ENCODE peak calls at places on chromosome 7, in five cellular contexts. J is upper lobe of left lung, W is HepG2, M is GM12878, U is K562. Q is an unnamed sample.

GRCh38 chr7:148940702-148941597 is 56.9 kb upstream of the EZH2 start:
- ATAC-seq in J (peak; percentile 95), W (peak; percentile 87), M (peak; percentile 90), U (peak; percentile 82), Q (peak; percentile 94)

GRCh38 chr7:125924037-125924436 is 994.4 kb upstream of the POT1 start:
- ATAC-seq in J (no peak), W (no peak), M (no peak), U (no peak), Q (no peak)

GRCh38 chr7:111499027-111499426 is 63.3 kb downstream of the IMMP2L start:
- ATAC-seq in J (no peak), W (no peak), M (no peak), U (peak; percentile 79), Q (no peak)

GRCh38 chr7:29442146-29442545 is 121.5 kb upstream of the PRR15 start:
- ATAC-seq in J (no peak), W (no peak), M (no peak), U (peak; percentile 46), Q (no peak)

GRCh38 chr7:101164071-101164840 is 1.1 kb downstream of the VGF start:
- ATAC-seq in J (no peak), W (peak; percentile 65), M (no peak), U (peak; percentile 46), Q (no peak)

GRCh38 chr7:102253076-102253972 is 33.3 kb upstream of the SH2B2 start:
- ATAC-seq in J (no peak), W (peak; percentile 40), M (no peak), U (no peak), Q (no peak)

GRCh38 chr7:124162667-124163066 is 129.8 kb upstream of the TMEM229A start:
- ATAC-seq in J (no peak), W (no peak), M (no peak), U (no peak), Q (no peak)

GRCh38 chr7:108659867-108660266 is 90.2 kb downstream of the DNAJB9 start:
- ATAC-seq in J (no peak), W (no peak), M (no peak), U (no peak), Q (no peak)

GRCh38 chr7:100396421-100396982 is 23.2 kb downstream of the PILRA start:
- ATAC-seq in J (peak; percentile 52), W (no peak), M (peak; percentile 92), U (no peak), Q (no peak)

GRCh38 chr7:142401951-142402350 is 144.1 kb upstream of the PRSS58 start:
- ATAC-seq in J (no peak), W (no peak), M (no peak), U (no peak), Q (no peak)

GRCh38 chr7:89988070-89988469 is 166.2 kb upstream of the STEAP1 start:
- ATAC-seq in J (no peak), W (no peak), M (no peak), U (no peak), Q (no peak)

GRCh38 chr7:105621617-105622016 is 40.3 kb upstream of the EFCAB10 start:
- ATAC-seq in J (no peak), W (no peak), M (no peak), U (no peak), Q (peak; percentile 71)

GRCh38 chr7:69825031-69825681 is 226.9 kb downstream of the AUTS2 start:
- ATAC-seq in J (no peak), W (no peak), M (peak; percentile 56), U (no peak), Q (no peak)

GRCh38 chr7:22867589-22867988 is 44.9 kb upstream of the TOMM7 start:
- ATAC-seq in J (no peak), W (no peak), M (no peak), U (no peak), Q (no peak)

GRCh38 chr7:135789431-135789830 is 40.8 kb upstream of the FAM180A start:
- ATAC-seq in J (no peak), W (no peak), M (no peak), U (no peak), Q (no peak)
- TF ChIP-seq EP300 in J (no peak), W (no peak), M (no peak), U (no peak), Q (no peak)

GRCh38 chr7:74026406-74027123 is 1.4 kb upstream of the ELN start:
- ATAC-seq in J (peak; percentile 85), W (peak; percentile 84), M (peak; percentile 92), U (peak; percentile 93), Q (peak; percentile 44)
- H3K4me3 ChIP-seq in J (peak overlapping the region; percentile 50), W (no peak overlapping the region), M (no peak overlapping the region), U (no peak overlapping the region), Q (no peak overlapping the region)

GRCh38 chr7:18497800-18498199 is 2.3 kb downstream of the HDAC9 start:
- ATAC-seq in J (no peak), W (no peak), M (no peak), U (no peak), Q (no peak)

GRCh38 chr7:18495412-18496335 is at the start of gene HDAC9:
- ATAC-seq in J (no peak), W (no peak), M (peak; percentile 89), U (no peak), Q (peak; percentile 31)

GRCh38 chr7:18497082-18497481 is 1.5 kb downstream of the HDAC9 start:
- ATAC-seq in J (no peak), W (no peak), M (no peak), U (no peak), Q (no peak)

GRCh38 chr7:18496336-18496700 is 769 bp downstream of the HDAC9 start:
- ATAC-seq in J (no peak), W (no peak), M (peak; percentile 19), U (no peak), Q (no peak)

GRCh38 chr7:18494821-18495408 is 634 bp upstream of the HDAC9 start:
- ATAC-seq in J (no peak), W (no peak), M (peak; percentile 25), U (no peak), Q (no peak)
- TF ChIP-seq POLR2AphosphoS5 in J (no peak), W (no peak), M (no peak), U (no peak), Q (no peak)

GRCh38 chr7:21028186-21028989 is 241.7 kb upstream of the SP8 start:
- ATAC-seq in J (peak; percentile 63), W (no peak), M (peak; percentile 45), U (no peak), Q (no peak)
- TF ChIP-seq EP300 in J (no peak), W (no peak), M (no peak), U (no peak), Q (no peak)

GRCh38 chr7:135150072-135150782 is 2.4 kb downstream of the TMEM140 start:
- ATAC-seq in J (no peak), W (no peak), M (no peak), U (no peak), Q (no peak)
- H3K4me3 ChIP-seq in J (peak overlapping the region; percentile 61), W (peak overlapping the region; percentile 58), M (peak overlapping the region; percentile 67), U (no peak overlapping the region), Q (peak overlapping the region; percentile 11)

GRCh38 chr7:93117852-93118530 is at the start of gene SAMD9:
- ATAC-seq in J (peak; percentile 91), W (peak; percentile 90), M (peak; percentile 97), U (peak; percentile 96), Q (peak; percentile 79)
- TF ChIP-seq POLR2AphosphoS5 in J (peak; percentile 49), W (no peak), M (no peak), U (no peak), Q (no peak)

DNA sequence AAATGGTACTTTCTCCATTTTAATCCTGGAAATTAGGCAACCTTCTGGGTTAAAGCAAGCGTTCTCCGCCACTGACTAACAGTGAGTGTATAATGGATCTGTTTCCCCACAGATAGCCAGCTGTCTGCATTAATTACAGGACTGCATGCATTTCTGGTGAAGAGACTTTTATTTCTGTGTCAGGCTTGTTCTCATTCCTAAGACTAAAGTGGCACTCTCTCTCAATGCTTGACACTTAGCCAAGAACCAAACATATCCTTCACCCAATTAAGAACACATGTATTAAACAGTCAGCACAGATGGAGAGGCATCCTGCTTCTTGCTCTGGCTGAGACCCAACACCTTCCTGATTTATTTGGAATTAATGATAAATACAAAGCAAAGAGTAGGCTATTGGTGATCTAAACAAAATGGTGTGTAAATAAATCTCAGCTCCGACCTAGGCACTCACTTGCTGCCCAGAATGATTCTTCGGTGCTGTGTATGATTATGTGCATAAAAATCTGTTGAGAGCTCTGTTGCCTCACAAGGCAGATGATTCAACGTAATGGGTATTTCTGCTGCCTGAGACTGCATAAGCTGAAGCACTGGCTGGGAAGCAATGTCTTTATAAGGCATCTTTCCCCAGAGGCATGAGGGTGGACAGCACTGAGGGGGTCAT is 16.8 kb downstream of the CALU start:
- ATAC-seq in J (no peak), W (no peak), M (no peak), U (no peak), Q (peak; percentile 97)
- TF ChIP-seq EP300 in J (no peak), W (no peak), M (no peak), U (no peak), Q (no peak)

GRCh38 chr7:155864991-155865690 is 52.9 kb upstream of the SHH start:
- ATAC-seq in J (no peak), W (no peak), M (no peak), U (no peak), Q (no peak)

GRCh38 chr7:155865830-155866545 is 53.7 kb upstream of the SHH start:
- ATAC-seq in J (no peak), W (no peak), M (no peak), U (no peak), Q (no peak)

GRCh38 chr7:155868955-155869783 is 56.9 kb upstream of the SHH start:
- ATAC-seq in J (no peak), W (no peak), M (no peak), U (no peak), Q (no peak)

GRCh38 chr7:155867734-155868400 is 55.6 kb upstream of the SHH start:
- ATAC-seq in J (no peak), W (no peak), M (no peak), U (no peak), Q (no peak)

GRCh38 chr7:155867280-155867679 is 55.0 kb upstream of the SHH start:
- ATAC-seq in J (no peak), W (no peak), M (no peak), U (no peak), Q (no peak)
- H3K4me3 ChIP-seq in J (no peak overlapping the region), W (no peak overlapping the region), M (no peak overlapping the region), U (no peak overlapping the region), Q (no peak overlapping the region)